ENCODE peak calls at places on chromosomes 1 and 21, in four cellular contexts. One of them, this sample, is unnamed.
A peak's percentile ranks its signal among the peaks of the same experiment; 100 is the strongest.

GRCh38 chr1:117365350-117366280 is 1.6 kb upstream of the MAN1A2 start:
- DNase-seq in IMR-90: peak; percentile 61
- DNase-seq in mesendoderm: peak; percentile 10
- DNase-seq in trophoblast cell: peak; percentile 40
- DNase-seq in this sample: no peak

GRCh38 chr1:221734187-221734586 is 7.7 kb downstream of the DUSP10 start:
- DNase-seq in IMR-90: no peak
- DNase-seq in mesendoderm: no peak
- DNase-seq in trophoblast cell: no peak
- DNase-seq in this sample: no peak

GRCh38 chr1:234654002-234654733 is 44.2 kb upstream of the IRF2BP2 start:
- DNase-seq in mesendoderm: no peak
- DNase-seq in trophoblast cell: no peak
- DNase-seq in IMR-90: no peak
- DNase-seq in this sample: no peak

GRCh38 chr1:207028884-207029283 is 3.7 kb downstream of the C1orf116 start:
- DNase-seq in mesendoderm: no peak
- DNase-seq in IMR-90: no peak
- DNase-seq in trophoblast cell: no peak
- DNase-seq in this sample: no peak

GRCh38 chr1:89483010-89483756 is 41.4 kb upstream of the LRRC8B start:
- DNase-seq in trophoblast cell: peak; percentile 93
- DNase-seq in mesendoderm: peak; percentile 83
- DNase-seq in IMR-90: peak; percentile 81
- DNase-seq in this sample: peak; percentile 56

GRCh38 chr1:221869759-221870158 is 127.9 kb upstream of the DUSP10 start:
- DNase-seq in IMR-90: peak; percentile 85
- DNase-seq in trophoblast cell: peak; percentile 23
- DNase-seq in mesendoderm: no peak
- DNase-seq in this sample: no peak

GRCh38 chr1:63407002-63407401 is 39.6 kb downstream of the ALG6 start:
- DNase-seq in IMR-90: peak; percentile 62
- DNase-seq in trophoblast cell: no peak
- DNase-seq in mesendoderm: no peak
- DNase-seq in this sample: no peak

GRCh38 chr1:35660581-35661473 is 19.5 kb upstream of the PSMB2 start:
- DNase-seq in trophoblast cell: peak; percentile 12
- DNase-seq in IMR-90: peak; percentile 75
- DNase-seq in mesendoderm: peak; percentile 85
- DNase-seq in this sample: peak; percentile 68

GRCh38 chr1:182410138-182410537 is 9.7 kb upstream of the TEDDM1 start:
- DNase-seq in IMR-90: no peak
- DNase-seq in mesendoderm: no peak
- DNase-seq in trophoblast cell: no peak
- DNase-seq in this sample: no peak

GRCh38 chr1:166164995-166165660 is 1.7 kb downstream of the FAM78B start:
- DNase-seq in trophoblast cell: peak; percentile 35
- DNase-seq in IMR-90: peak; percentile 28
- DNase-seq in mesendoderm: peak; percentile 84
- DNase-seq in this sample: peak; percentile 78

GRCh38 chr1:24980836-24981631 is 51.0 kb upstream of the RUNX3 start:
- DNase-seq in trophoblast cell: no peak
- DNase-seq in IMR-90: no peak
- DNase-seq in mesendoderm: no peak
- DNase-seq in this sample: no peak

GRCh38 chr1:210446479-210446878 is 117.8 kb downstream of the HHAT start:
- DNase-seq in mesendoderm: no peak
- DNase-seq in IMR-90: peak; percentile 30
- DNase-seq in trophoblast cell: peak; percentile 63
- DNase-seq in this sample: peak; percentile 43

GRCh38 chr1:55646181-55646580 is 431.0 kb upstream of the USP24 start:
- DNase-seq in IMR-90: no peak
- DNase-seq in trophoblast cell: no peak
- DNase-seq in mesendoderm: no peak
- DNase-seq in this sample: no peak

GRCh38 chr1:166852918-166853317 is 13.6 kb downstream of the POGK start:
- DNase-seq in mesendoderm: no peak
- DNase-seq in IMR-90: no peak
- DNase-seq in trophoblast cell: peak; percentile 55
- DNase-seq in this sample: no peak

GRCh38 chr1:12197483-12197880 is 30.7 kb downstream of the TNFRSF1B start:
- DNase-seq in mesendoderm: no peak
- DNase-seq in IMR-90: no peak
- DNase-seq in trophoblast cell: no peak
- DNase-seq in this sample: no peak

GRCh38 chr21:29501451-29501850 is 202.7 kb downstream of the BACH1 start:
- DNase-seq in IMR-90: peak; percentile 88
- DNase-seq in trophoblast cell: no peak
- DNase-seq in mesendoderm: no peak
- DNase-seq in this sample: no peak

GRCh38 chr1:184945034-184945433 is 29.3 kb downstream of the NIBAN1 start:
- DNase-seq in trophoblast cell: no peak
- DNase-seq in mesendoderm: no peak
- DNase-seq in IMR-90: no peak
- DNase-seq in this sample: no peak

GRCh38 chr1:221912230-221912629 is 170.3 kb upstream of the DUSP10 start:
- DNase-seq in trophoblast cell: no peak
- DNase-seq in mesendoderm: no peak
- DNase-seq in IMR-90: peak; percentile 44
- DNase-seq in this sample: no peak

GRCh38 chr1:162972768-162973167 is 96.4 kb upstream of the RGS4 start:
- DNase-seq in mesendoderm: no peak
- DNase-seq in IMR-90: no peak
- DNase-seq in trophoblast cell: no peak
- DNase-seq in this sample: no peak

GRCh38 chr1:156378557-156378956 is 9.5 kb downstream of the RHBG start:
- DNase-seq in mesendoderm: no peak
- DNase-seq in trophoblast cell: no peak
- DNase-seq in IMR-90: no peak
- DNase-seq in this sample: no peak

GRCh38 chr1:25520446-25521061 is 22.9 kb upstream of the LDLRAP1 start:
- DNase-seq in IMR-90: peak; percentile 69
- DNase-seq in mesendoderm: peak; percentile 51
- DNase-seq in trophoblast cell: peak; percentile 77
- DNase-seq in this sample: no peak

GRCh38 chr1:159869607-159870006 is 7.2 kb upstream of the VSIG8 start:
- DNase-seq in mesendoderm: no peak
- DNase-seq in IMR-90: no peak
- DNase-seq in trophoblast cell: no peak
- DNase-seq in this sample: no peak

GRCh38 chr1:225427249-225428065 is at the start of gene LBR:
- DNase-seq in trophoblast cell: peak; percentile 27
- DNase-seq in IMR-90: peak; percentile 16
- DNase-seq in mesendoderm: no peak
- DNase-seq in this sample: no peak

GRCh38 chr21:37871121-37871862 is 45.0 kb downstream of the KCNJ6 start:
- DNase-seq in IMR-90: peak; percentile 91
- DNase-seq in trophoblast cell: no peak
- DNase-seq in mesendoderm: no peak
- DNase-seq in this sample: no peak

GRCh38 chr1:24970399-24970753 is 40.3 kb upstream of the RUNX3 start:
- DNase-seq in mesendoderm: peak; percentile 66
- DNase-seq in IMR-90: peak; percentile 75
- DNase-seq in trophoblast cell: no peak
- DNase-seq in this sample: peak; percentile 68

GRCh38 chr1:19794583-19794982 is 5.1 kb downstream of the TMCO4 start:
- DNase-seq in IMR-90: no peak
- DNase-seq in trophoblast cell: peak; percentile 66
- DNase-seq in mesendoderm: no peak
- DNase-seq in this sample: no peak

GRCh38 chr1:200867018-200867811 is 5.6 kb upstream of the GPR25 start:
- DNase-seq in mesendoderm: no peak
- DNase-seq in IMR-90: peak; percentile 61
- DNase-seq in trophoblast cell: no peak
- DNase-seq in this sample: no peak

GRCh38 chr1:89894210-89894668 is 73.4 kb downstream of the LRRC8D start:
- DNase-seq in IMR-90: peak; percentile 91
- DNase-seq in trophoblast cell: peak; percentile 94
- DNase-seq in mesendoderm: peak; percentile 20
- DNase-seq in this sample: no peak

GRCh38 chr1:2980073-2980791 is 41.0 kb upstream of the ACTRT2 start:
- DNase-seq in trophoblast cell: no peak
- DNase-seq in mesendoderm: no peak
- DNase-seq in IMR-90: no peak
- DNase-seq in this sample: no peak

GRCh38 chr1:203440780-203441179 is 34.8 kb upstream of the PRELP start:
- DNase-seq in mesendoderm: peak; percentile 71
- DNase-seq in trophoblast cell: peak; percentile 15
- DNase-seq in IMR-90: peak; percentile 72
- DNase-seq in this sample: peak; percentile 47

GRCh38 chr1:187641015-187641414 is 812.3 kb downstream of the PLA2G4A start:
- DNase-seq in IMR-90: no peak
- DNase-seq in trophoblast cell: no peak
- DNase-seq in mesendoderm: no peak
- DNase-seq in this sample: peak; percentile 71

GRCh38 chr1:152002960-152003359 is 9.3 kb upstream of the S100A10 start:
- DNase-seq in trophoblast cell: no peak
- DNase-seq in mesendoderm: no peak
- DNase-seq in IMR-90: no peak
- DNase-seq in this sample: no peak

GRCh38 chr1:45037456-45037855 is 25.4 kb downstream of the UROD start:
- DNase-seq in IMR-90: peak; percentile 29
- DNase-seq in mesendoderm: no peak
- DNase-seq in trophoblast cell: no peak
- DNase-seq in this sample: no peak
- H3K23ac ChIP-seq in IMR-90: no peak overlapping the region
- H3K23ac ChIP-seq in mesendoderm: no peak overlapping the region
- H3K23ac ChIP-seq in trophoblast cell: no peak overlapping the region
- H3K23ac ChIP-seq in this sample: no peak overlapping the region

DNA sequence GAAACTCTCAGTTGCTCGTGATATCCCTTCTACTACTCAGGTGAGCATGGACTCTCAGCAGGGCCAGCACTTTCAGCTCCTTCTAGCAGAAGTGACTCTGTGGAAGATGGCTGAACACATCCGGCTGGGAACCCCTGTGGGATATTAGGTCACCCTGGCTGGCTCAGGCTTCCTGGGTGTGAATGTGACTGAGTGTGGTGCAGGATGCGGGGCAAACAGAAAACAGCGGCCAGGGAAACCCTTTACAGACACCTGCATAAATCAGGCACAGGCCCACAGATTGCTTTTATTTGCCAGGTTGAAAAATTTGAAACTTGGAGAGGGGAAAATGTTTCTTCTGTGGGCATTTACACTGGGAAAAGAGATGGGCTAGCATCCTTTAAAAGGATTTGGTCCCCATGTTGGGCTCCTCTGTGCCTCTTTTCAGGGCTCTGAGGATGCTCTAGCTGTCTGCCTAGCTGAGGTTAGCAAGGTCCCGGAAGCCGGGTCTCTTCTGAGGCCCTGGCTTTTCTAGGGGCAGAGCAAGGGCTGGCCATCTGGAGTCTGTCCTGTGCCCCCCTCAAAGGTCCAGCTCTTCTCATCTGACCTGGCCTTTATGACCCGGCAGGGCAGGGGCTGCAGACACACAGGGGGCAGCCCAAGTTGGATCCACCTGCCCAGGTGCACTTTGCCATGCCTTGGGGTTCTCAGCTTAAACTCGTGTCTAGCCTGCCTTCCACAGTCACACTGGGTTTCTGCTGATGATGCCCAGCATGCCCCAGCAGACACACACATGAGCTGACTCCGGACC is 243.0 kb downstream of the SIPA1L2 start:
- DNase-seq in IMR-90: no peak
- DNase-seq in trophoblast cell: no peak
- DNase-seq in mesendoderm: no peak
- DNase-seq in this sample: peak; percentile 19
- H2BK5ac ChIP-seq in IMR-90: no peak overlapping the region
- H2BK5ac ChIP-seq in trophoblast cell: no peak overlapping the region
- H2BK5ac ChIP-seq in mesendoderm: no peak overlapping the region
- H2BK5ac ChIP-seq in this sample: no peak overlapping the region

GRCh38 chr21:36478207-36478701 is 1.7 kb downstream of the CLDN14 start:
- DNase-seq in IMR-90: peak; percentile 88
- DNase-seq in mesendoderm: peak; percentile 52
- DNase-seq in trophoblast cell: peak; percentile 98
- DNase-seq in this sample: no peak
- H3K9ac ChIP-seq in IMR-90: no peak overlapping the region
- H3K9ac ChIP-seq in mesendoderm: no peak overlapping the region
- H3K9ac ChIP-seq in trophoblast cell: no peak overlapping the region
- H3K9ac ChIP-seq in this sample: no peak overlapping the region

GRCh38 chr1:201954263-201955008 is 867 bp upstream of the TIMM17A start:
- DNase-seq in mesendoderm: peak; percentile 24
- DNase-seq in trophoblast cell: peak; percentile 39
- DNase-seq in IMR-90: no peak
- DNase-seq in this sample: no peak

GRCh38 chr1:201958348-201958747 is 3.0 kb downstream of the TIMM17A start:
- DNase-seq in mesendoderm: no peak
- DNase-seq in trophoblast cell: no peak
- DNase-seq in IMR-90: no peak
- DNase-seq in this sample: no peak

GRCh38 chr1:201955009-201955749 is at the start of gene TIMM17A:
- DNase-seq in mesendoderm: peak; percentile 99
- DNase-seq in trophoblast cell: peak; percentile 99
- DNase-seq in IMR-90: peak; percentile 98
- DNase-seq in this sample: peak; percentile 97

DNA sequence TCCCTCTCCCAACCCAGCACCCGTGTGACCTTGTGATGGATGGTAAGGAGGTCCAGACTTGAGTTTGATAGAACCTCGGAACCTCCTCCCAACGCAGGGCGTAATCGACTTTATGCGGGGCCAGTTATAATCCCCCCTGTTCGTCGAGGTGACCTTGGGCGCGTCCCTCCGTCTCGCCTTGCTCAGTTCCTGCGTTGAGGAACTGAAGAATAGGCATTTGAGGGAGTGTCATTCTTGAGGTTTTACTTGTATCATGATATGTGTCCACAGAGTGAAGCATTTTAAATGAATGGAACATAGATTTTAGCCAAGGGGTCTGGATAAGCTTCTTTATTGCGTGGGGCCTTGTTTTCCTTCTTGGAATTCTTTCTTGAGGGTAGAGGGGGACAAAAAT is 444 bp downstream of the TIMM17A start:
- DNase-seq in IMR-90: no peak
- DNase-seq in mesendoderm: no peak
- DNase-seq in trophoblast cell: no peak
- DNase-seq in this sample: no peak
- H3K23ac ChIP-seq in IMR-90: peak overlapping the region; percentile 96
- H3K23ac ChIP-seq in mesendoderm: no peak overlapping the region
- H3K23ac ChIP-seq in trophoblast cell: no peak overlapping the region
- H3K23ac ChIP-seq in this sample: no peak overlapping the region

GRCh38 chr1:52926864-52927218 is 235 bp upstream of the SCP2 start:
- DNase-seq in mesendoderm: no peak
- DNase-seq in IMR-90: no peak
- DNase-seq in trophoblast cell: no peak
- DNase-seq in this sample: no peak
- H2BK5ac ChIP-seq in mesendoderm: no peak overlapping the region
- H2BK5ac ChIP-seq in IMR-90: peak overlapping the region; percentile 66
- H2BK5ac ChIP-seq in trophoblast cell: no peak overlapping the region
- H2BK5ac ChIP-seq in this sample: no peak overlapping the region

GRCh38 chr1:110083453-110084225 is 13.2 kb upstream of the ALX3 start:
- DNase-seq in IMR-90: no peak
- DNase-seq in trophoblast cell: no peak
- DNase-seq in mesendoderm: no peak
- DNase-seq in this sample: no peak
- H3K9ac ChIP-seq in IMR-90: no peak overlapping the region
- H3K9ac ChIP-seq in trophoblast cell: no peak overlapping the region
- H3K9ac ChIP-seq in mesendoderm: no peak overlapping the region
- H3K9ac ChIP-seq in this sample: no peak overlapping the region